ENCODE peak calls at places on chromosomes 7 and 10, in eight cellular contexts. E, U, N, S, F, R, A and M are unnamed samples.

GRCh38 chr7:69801729-69802688 is 203.7 kb downstream of the AUTS2 start:
- DNase-seq in R (no peak), N (no peak), S (no peak), A (no peak), U (no peak), F (no peak), E (no peak), M (no peak)

GRCh38 chr7:96561892-96562291 is 147.8 kb downstream of the SEM1 start:
- DNase-seq in A (no peak), U (no peak), R (no peak), F (no peak), E (no peak), S (no peak), N (no peak), M (no peak)

GRCh38 chr10:63246361-63246760 is 113.2 kb downstream of the NRBF2 start:
- DNase-seq in U (no peak), R (no peak), S (no peak), F (no peak), A (no peak), E (no peak), N (no peak), M (no peak)

GRCh38 chr7:129969881-129970446 is 17.2 kb upstream of the UBE2H start:
- DNase-seq in F (no peak), U (no peak), S (no peak), A (peak), R (peak), E (no peak), N (peak), M (no peak)

GRCh38 chr10:118908487-118909280 is 120.8 kb upstream of the NANOS1 start:
- DNase-seq in S (no peak), R (no peak), A (no peak), F (no peak), U (no peak), E (no peak), N (no peak), M (no peak)

GRCh38 chr7:111438369-111439289 is 123.7 kb downstream of the IMMP2L start:
- DNase-seq in N (peak), F (no peak), A (no peak), R (peak), E (no peak), U (no peak), S (no peak), M (no peak)

GRCh38 chr7:82442492-82443043 is 1.0 kb downstream of the CACNA2D1 start:
- DNase-seq in E (no peak), R (peak), F (no peak), U (no peak), N (peak), S (no peak), A (peak), M (no peak)

GRCh38 chr7:53003653-53004445 is 31.6 kb upstream of the POM121L12 start:
- DNase-seq in E (no peak), U (no peak), R (no peak), S (no peak), A (no peak), F (no peak), N (no peak), M (no peak)

GRCh38 chr10:49484501-49485230 is 54.3 kb downstream of the ERCC6 start:
- DNase-seq in F (no peak), S (no peak), R (peak), U (no peak), E (no peak), A (no peak), N (no peak), M (no peak)

GRCh38 chr7:50209461-50210161 is 94.9 kb upstream of the IKZF1 start:
- DNase-seq in N (no peak), R (no peak), U (no peak), A (no peak), S (no peak), F (no peak), E (no peak), M (no peak)

GRCh38 chr7:135620980-135621850 is 41.1 kb upstream of the STMP1 start:
- DNase-seq in N (peak), F (no peak), S (no peak), R (peak), U (peak), E (peak), A (peak), M (no peak)

GRCh38 chr7:144834516-144835165 is 1.2 kb downstream of the TPK1 start:
- DNase-seq in N (no peak), A (peak), E (peak), U (no peak), S (no peak), R (no peak), F (peak), M (no peak)

GRCh38 chr10:115956225-115957009 is 316.6 kb downstream of the GFRA1 start:
- DNase-seq in A (no peak), F (no peak), R (no peak), U (no peak), S (no peak), N (no peak), E (no peak), M (no peak)

GRCh38 chr7:129719980-129720732 is 108.6 kb downstream of the NRF1 start:
- DNase-seq in U (no peak), N (no peak), R (no peak), A (no peak), F (no peak), S (no peak), E (no peak), M (no peak)

GRCh38 chr7:158016171-158017087 is 571.2 kb downstream of the PTPRN2 start:
- DNase-seq in E (peak), N (no peak), U (no peak), F (no peak), S (no peak), R (no peak), A (peak), M (no peak)

GRCh38 chr7:97982647-97983046 is 7.3 kb downstream of the OCM2 start:
- DNase-seq in U (no peak), R (no peak), A (no peak), F (no peak), N (no peak), S (no peak), E (no peak), M (no peak)

GRCh38 chr7:83270407-83270806 is 107.7 kb upstream of the PCLO start:
- DNase-seq in S (no peak), R (no peak), E (no peak), N (no peak), U (no peak), A (no peak), F (no peak), M (no peak)

GRCh38 chr7:151143261-151144015 is 24.1 kb downstream of the GBX1 start:
- DNase-seq in E (no peak), S (no peak), U (no peak), N (no peak), R (no peak), F (no peak), A (no peak), M (no peak)

GRCh38 chr7:135650831-135651573 is 11.3 kb upstream of the STMP1 start:
- DNase-seq in S (no peak), N (no peak), F (no peak), A (peak), U (no peak), R (peak), E (peak), M (no peak)

GRCh38 chr7:115267503-115267902 is 345.6 kb downstream of the MDFIC start:
- DNase-seq in R (no peak), N (no peak), A (no peak), F (no peak), E (no peak), S (no peak), U (no peak), M (no peak)

GRCh38 chr10:114370199-114370598 is 34.1 kb downstream of the AFAP1L2 start:
- DNase-seq in A (no peak), R (no peak), U (no peak), E (no peak), N (no peak), F (no peak), S (no peak), M (no peak)

GRCh38 chr7:95718556-95719410 is 53.6 kb upstream of the DYNC1I1 start:
- DNase-seq in F (no peak), N (peak), R (peak), E (no peak), A (no peak), S (no peak), U (no peak), M (no peak)

GRCh38 chr7:50838675-50839377 is 56.1 kb upstream of the GRB10 start:
- DNase-seq in F (no peak), U (peak), S (peak), E (no peak), A (no peak), R (peak), N (peak), M (no peak)

GRCh38 chr7:90409667-90410066 is 6.4 kb downstream of the CLDN12 start:
- DNase-seq in N (no peak), F (no peak), E (peak), A (peak), R (no peak), S (no peak), U (no peak), M (no peak)

GRCh38 chr7:16670021-16670420 is 24.0 kb downstream of the BZW2 start:
- DNase-seq in N (no peak), A (no peak), U (no peak), S (no peak), F (no peak), R (peak), E (no peak), M (no peak)

GRCh38 chr10:72340510-72340895 is 14.2 kb downstream of the DNAJB12 start:
- DNase-seq in N (peak), R (peak), S (peak), A (peak), U (no peak), F (peak), E (peak), M (peak)

GRCh38 chr7:65809982-65810288 is 62.9 kb upstream of the VKORC1L1 start:
- DNase-seq in R (no peak), N (no peak), S (no peak), A (no peak), E (no peak), U (no peak), F (no peak), M (no peak)

GRCh38 chr7:100894860-100895700 is 608 bp downstream of the ACHE start:
- DNase-seq in A (peak), S (peak), F (peak), E (peak), R (no peak), N (no peak), U (no peak), M (no peak)

GRCh38 chr7:36034020-36034419 is 119.0 kb upstream of the EEPD1 start:
- DNase-seq in R (peak), E (no peak), N (peak), F (no peak), U (no peak), A (no peak), S (no peak), M (no peak)

GRCh38 chr7:31027161-31027965 is 24.7 kb upstream of the ADCYAP1R1 start:
- DNase-seq in F (no peak), N (no peak), R (no peak), A (peak), S (peak), E (peak), U (no peak), M (peak)

GRCh38 chr10:123165445-123166072 is 11.4 kb downstream of the BUB3 start:
- DNase-seq in S (no peak), F (no peak), U (no peak), A (no peak), E (no peak), N (no peak), R (no peak), M (no peak)

GRCh38 chr7:46319841-46320240 is 398.8 kb upstream of the IGFBP3 start:
- DNase-seq in F (no peak), S (no peak), U (no peak), R (no peak), A (no peak), N (no peak), E (no peak), M (no peak)

GRCh38 chr7:158324397-158325360 is 262.9 kb downstream of the PTPRN2 start:
- DNase-seq in S (no peak), F (no peak), E (no peak), A (no peak), N (no peak), U (no peak), R (no peak), M (no peak)

GRCh38 chr10:79250259-79250658 is 97.0 kb upstream of the PPIF start:
- DNase-seq in S (peak), N (no peak), A (no peak), U (no peak), R (no peak), E (peak), F (no peak), M (no peak)

GRCh38 chr10:73772280-73773151 is 9.3 kb upstream of the CHCHD1 start:
- DNase-seq in N (peak), U (peak), E (peak), S (peak), R (peak), A (peak), F (peak), M (peak)
- TF ChIP-seq CTCF in N (no peak), U (no peak), E (peak), S (peak), R (peak), A (no peak), F (no peak), M (no peak)

GRCh38 chr10:11706911-11707567 is 35.1 kb upstream of the ECHDC3 start:
- DNase-seq in A (no peak), N (no peak), E (no peak), R (no peak), S (no peak), F (no peak), U (no peak), M (no peak)
- TF ChIP-seq CTCF in A (no peak), N (no peak), E (no peak), R (peak), S (no peak), F (no peak), U (no peak), M (no peak)

GRCh38 chr7:103469095-103469948 is 23.3 kb upstream of the SLC26A5 start:
- DNase-seq in U (no peak), R (no peak), N (no peak), F (no peak), S (no peak), A (no peak), E (no peak), M (no peak)

GRCh38 chr7:103462358-103462757 is 16.4 kb upstream of the SLC26A5 start:
- DNase-seq in N (no peak), F (no peak), S (no peak), E (no peak), A (no peak), R (no peak), U (no peak), M (no peak)

GRCh38 chr7:103466814-103467213 is 20.8 kb upstream of the SLC26A5 start:
- DNase-seq in E (no peak), N (no peak), A (no peak), R (no peak), S (no peak), U (no peak), F (no peak), M (no peak)
- TF ChIP-seq CTCF in E (no peak), N (no peak), A (no peak), R (no peak), S (no peak), U (no peak), F (no peak), M (no peak)

DNA sequence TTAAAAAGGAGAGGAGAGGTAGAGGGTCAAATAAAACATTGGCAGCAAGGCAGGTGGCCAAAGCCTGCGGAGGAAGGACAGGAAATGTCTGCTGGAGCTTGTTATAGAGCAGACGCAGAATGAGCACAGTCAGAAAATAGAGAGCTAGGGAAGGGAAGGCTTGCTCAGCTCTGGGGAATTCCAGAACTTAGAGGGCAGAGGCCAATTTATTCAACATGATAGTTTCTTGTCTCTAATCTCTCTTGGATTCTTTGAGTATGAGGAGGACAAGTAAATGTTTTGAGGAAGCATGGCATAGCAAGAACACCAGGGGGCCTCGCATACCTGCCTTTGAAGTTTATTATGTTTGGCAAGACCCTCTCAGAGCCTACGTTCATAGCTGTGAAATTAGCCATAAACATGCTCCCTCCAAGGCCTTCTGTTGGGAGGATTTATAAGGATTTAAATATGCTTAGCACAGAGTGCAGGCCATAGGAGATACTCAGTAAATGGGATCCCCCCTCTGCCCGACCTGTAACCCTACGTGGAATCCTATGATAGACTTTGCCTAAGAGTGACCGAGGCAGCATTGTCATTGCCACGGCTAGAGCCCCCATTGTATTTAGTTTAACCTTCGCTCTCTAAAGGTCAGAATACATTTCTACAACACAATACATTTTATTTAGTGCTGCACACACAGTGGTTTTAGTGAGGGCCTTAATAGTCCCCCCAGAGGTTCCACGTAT is 293.9 kb downstream of the CCDC3 start:
- DNase-seq in R (peak), A (peak), F (no peak), U (peak), S (no peak), N (peak), E (peak), M (no peak)
- TF ChIP-seq CTCF in R (peak), A (peak), F (no peak), U (peak), S (peak), N (no peak), E (peak), M (peak)

GRCh38 chr7:149598721-149599308 is 101.2 kb upstream of the ZNF746 start:
- DNase-seq in F (no peak), U (no peak), A (peak), N (peak), R (peak), S (no peak), E (peak), M (no peak)
- TF ChIP-seq CTCF in F (no peak), U (peak), A (peak), N (no peak), R (peak), S (peak), E (peak), M (peak)

GRCh38 chr10:58435297-58435696 is 50.1 kb downstream of the TFAM start:
- DNase-seq in N (peak), R (peak), E (peak), F (no peak), A (peak), U (peak), S (peak), M (no peak)
- TF ChIP-seq CTCF in N (no peak), R (peak), E (no peak), F (no peak), A (no peak), U (peak), S (no peak), M (no peak)

DNA sequence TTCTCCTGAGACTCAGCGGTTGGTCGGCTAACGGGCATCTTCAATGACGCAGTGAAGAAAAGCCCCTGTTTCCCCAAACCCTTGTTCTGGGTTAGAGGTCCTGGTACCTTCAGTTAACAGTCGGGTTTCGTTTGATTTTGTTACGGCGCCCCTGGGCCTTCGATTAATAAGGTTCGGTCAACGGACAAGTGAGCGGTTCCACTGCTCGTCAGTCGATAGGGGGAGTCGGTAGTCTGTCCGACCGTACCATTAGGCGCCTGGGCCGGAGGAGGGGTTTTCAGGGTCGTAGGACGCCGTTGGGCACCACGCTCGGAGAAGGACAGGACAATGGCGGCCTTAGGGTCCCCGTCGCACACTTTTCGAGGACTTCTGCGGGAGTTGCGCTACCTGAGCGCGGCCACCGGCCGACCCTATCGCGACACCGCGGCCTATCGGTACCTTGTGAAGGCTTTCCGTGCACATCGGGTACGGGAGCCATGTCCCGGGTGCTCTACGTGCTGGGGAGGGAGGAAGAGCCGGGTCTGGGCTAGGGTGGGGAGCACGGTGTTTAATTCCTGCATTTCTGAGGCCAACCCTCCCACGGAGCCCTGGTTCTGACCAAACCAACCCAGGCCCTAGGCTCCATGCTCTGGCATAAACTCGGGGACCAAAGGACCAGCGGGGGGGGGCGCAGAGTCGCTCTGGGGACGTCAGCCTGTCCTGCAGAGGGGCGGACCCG is at the start of gene FMC1:
- DNase-seq in U (peak), N (peak), E (peak), F (peak), R (peak), S (peak), A (peak), M (no peak)
- TF ChIP-seq CTCF in U (peak), N (no peak), E (peak), F (peak), R (peak), S (peak), A (peak), M (peak)

GRCh38 chr10:129122846-129123245 is 344.2 kb upstream of the MGMT start:
- DNase-seq in E (no peak), N (no peak), U (no peak), A (no peak), F (no peak), S (no peak), R (no peak), M (no peak)

GRCh38 chr10:129123428-129123827 is 343.6 kb upstream of the MGMT start:
- DNase-seq in U (no peak), R (no peak), A (no peak), S (no peak), N (no peak), E (no peak), F (no peak), M (no peak)

GRCh38 chr10:129114588-129114987 is 352.5 kb upstream of the MGMT start:
- DNase-seq in R (no peak), A (no peak), U (no peak), S (no peak), F (no peak), E (no peak), N (no peak), M (no peak)

GRCh38 chr10:129120441-129120840 is 346.6 kb upstream of the MGMT start:
- DNase-seq in S (no peak), R (no peak), E (no peak), U (no peak), A (no peak), N (no peak), F (no peak), M (no peak)
- TF ChIP-seq CTCF in S (no peak), R (no peak), E (no peak), U (no peak), A (no peak), N (no peak), F (no peak), M (no peak)